ENCODE peak calls at places on chromosomes 1 and 21, in six cellular contexts. D is hepatocyte, V is kidney, F is PC-3, T is K562, Q is thoracic aorta. Y is an unnamed sample.

GRCh38 chr21:45064091-45064490 is 10.3 kb upstream of the ADARB1 start:
- DNase-seq in F (no peak), T (no peak), D (no peak), V (no peak), Q (no peak), Y (no peak)

GRCh38 chr1:220552672-220553258 is 24.8 kb downstream of the MARK1 start:
- DNase-seq in T (no peak), V (no peak), Q (no peak), F (peak), D (no peak), Y (no peak)

GRCh38 chr1:15885701-15886612 is 38.5 kb downstream of the SPEN start:
- DNase-seq in D (peak), V (peak), T (peak), F (peak), Q (peak), Y (peak)

GRCh38 chr1:63928197-63929105 is 154.6 kb downstream of the ROR1 start:
- DNase-seq in V (no peak), F (no peak), Q (peak), D (no peak), T (no peak), Y (no peak)

GRCh38 chr1:93839307-93839706 is 39.7 kb downstream of the DNTTIP2 start:
- DNase-seq in D (no peak), V (no peak), T (no peak), F (peak), Q (no peak), Y (peak)

GRCh38 chr1:61053712-61054608 is 28.4 kb upstream of the NFIA start:
- DNase-seq in F (no peak), Q (no peak), D (peak), V (peak), T (peak), Y (no peak)

GRCh38 chr1:153553691-153554608 is 4.9 kb upstream of the S100A3 start:
- DNase-seq in V (peak), T (no peak), Q (no peak), D (no peak), F (no peak), Y (no peak)

GRCh38 chr1:209746469-209747269 is 9.2 kb upstream of the TRAF3IP3 start:
- DNase-seq in V (no peak), Q (no peak), D (no peak), T (no peak), F (peak), Y (no peak)

GRCh38 chr1:37498872-37499617 is 15.5 kb downstream of the MEAF6 start:
- DNase-seq in T (no peak), F (peak), D (peak), Q (no peak), V (no peak), Y (no peak)

GRCh38 chr1:84996846-84997666 is at the start of gene MCOLN2:
- DNase-seq in Q (no peak), F (peak), D (peak), V (peak), T (peak), Y (no peak)

GRCh38 chr1:15386128-15386824 is 23.4 kb upstream of the EFHD2 start:
- DNase-seq in T (no peak), F (no peak), V (no peak), D (no peak), Q (no peak), Y (no peak)

GRCh38 chr1:36657826-36658225 is 175.1 kb upstream of the CSF3R start:
- DNase-seq in V (no peak), F (no peak), Q (no peak), T (no peak), D (no peak), Y (no peak)

GRCh38 chr21:39422468-39423241 is 22.9 kb downstream of the LCA5L start:
- DNase-seq in T (no peak), D (no peak), V (no peak), Q (no peak), F (peak), Y (no peak)

GRCh38 chr1:9338354-9339250 is 45.9 kb downstream of the SPSB1 start:
- DNase-seq in T (no peak), Q (no peak), D (peak), V (no peak), F (no peak), Y (no peak)

GRCh38 chr1:109791495-109792040 is 27.8 kb upstream of the EPS8L3 start:
- DNase-seq in Q (no peak), T (no peak), V (peak), D (no peak), F (no peak), Y (no peak)

GRCh38 chr1:109793089-109793485 is 29.4 kb upstream of the EPS8L3 start:
- DNase-seq in D (no peak), Q (no peak), V (no peak), F (no peak), T (no peak), Y (no peak)

GRCh38 chr1:109793486-109794318 is 30.0 kb upstream of the EPS8L3 start:
- DNase-seq in D (peak), V (peak), T (no peak), F (peak), Q (no peak), Y (peak)

GRCh38 chr1:109790735-109791494 is 27.2 kb upstream of the EPS8L3 start:
- DNase-seq in F (no peak), T (peak), D (peak), V (peak), Q (no peak), Y (no peak)

GRCh38 chr1:109792056-109792831 is 28.5 kb upstream of the EPS8L3 start:
- DNase-seq in D (peak), Q (no peak), T (peak), F (peak), V (peak), Y (peak)
- TF ChIP-seq CTCF in D (peak), Q (no peak), T (peak), F (no peak), V (no peak), Y (peak)

GRCh38 chr1:81760487-81761097 is 40.1 kb upstream of the ADGRL2 start:
- DNase-seq in Q (no peak), F (peak), T (no peak), V (no peak), D (peak), Y (peak)
- TF ChIP-seq CTCF in Q (peak), F (peak), T (no peak), V (peak), D (peak), Y (peak)

GRCh38 chr1:245156736-245157505 is 2.1 kb downstream of the KIF26B start:
- DNase-seq in T (no peak), F (peak), V (no peak), Q (no peak), D (peak), Y (no peak)

GRCh38 chr1:245155186-245156040 is 628 bp downstream of the KIF26B start:
- DNase-seq in T (peak), V (no peak), D (peak), F (peak), Q (no peak), Y (no peak)

GRCh38 chr1:245153645-245154428 is 948 bp upstream of the KIF26B start:
- DNase-seq in V (peak), F (peak), T (peak), D (peak), Q (no peak), Y (no peak)

GRCh38 chr1:245154429-245155185 is at the start of gene KIF26B:
- DNase-seq in Q (no peak), D (peak), V (peak), T (peak), F (peak), Y (no peak)

DNA sequence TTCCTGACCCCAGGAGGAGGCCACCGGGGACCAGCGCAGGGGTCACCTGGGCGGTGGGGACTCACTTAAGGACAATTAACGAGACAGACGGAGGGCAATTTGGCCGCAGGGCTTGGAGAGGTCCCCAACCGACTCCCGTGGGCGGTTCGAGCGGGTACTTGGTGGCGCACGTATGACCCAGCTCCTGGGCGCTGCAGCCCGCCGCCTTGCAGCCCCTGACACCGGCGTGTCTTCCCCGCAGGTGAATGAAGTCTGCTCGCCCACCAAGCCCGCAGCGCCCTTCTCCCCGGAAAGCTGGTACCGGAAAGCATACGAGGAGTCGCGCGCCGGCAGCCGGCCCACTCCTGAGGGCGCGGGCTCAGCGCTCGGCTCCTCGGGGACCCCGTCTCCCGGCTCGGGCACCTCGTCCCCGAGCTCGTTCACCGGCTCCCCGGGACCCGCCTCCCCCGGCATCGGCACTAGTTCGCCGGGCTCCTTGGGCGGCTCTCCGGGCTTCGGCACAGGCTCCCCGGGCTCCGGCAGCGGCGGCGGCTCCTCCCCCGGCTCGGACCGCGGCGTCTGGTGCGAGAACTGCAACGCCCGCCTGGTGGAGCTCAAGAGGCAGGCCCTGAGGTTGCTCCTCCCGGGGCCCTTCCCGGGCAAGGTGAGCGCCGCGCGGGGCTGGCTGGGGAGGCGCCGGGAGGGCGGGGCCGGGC is 1.4 kb downstream of the KIF26B start:
- DNase-seq in Q (no peak), V (peak), F (peak), D (peak), T (peak), Y (no peak)
- TF ChIP-seq CTCF in Q (peak), V (peak), F (peak), D (peak), T (peak), Y (peak)

DNA sequence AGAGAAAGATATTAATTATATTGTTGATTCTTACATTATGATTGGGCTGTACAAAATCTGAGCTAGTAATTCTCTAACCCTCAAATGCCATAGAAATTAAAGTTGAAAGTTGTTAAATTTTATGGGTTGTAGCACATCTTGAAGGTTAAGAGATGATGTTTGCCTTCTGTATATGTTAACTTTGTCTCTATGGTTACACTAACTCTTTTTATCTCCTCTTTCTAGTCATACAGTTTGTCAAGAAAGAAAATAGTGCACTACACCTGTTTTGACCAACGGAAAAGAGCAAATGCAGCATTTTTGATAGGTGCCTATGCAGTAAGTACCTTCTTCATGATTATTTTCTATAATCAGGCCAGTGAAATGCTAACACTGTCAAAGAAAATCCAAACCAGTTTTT is 38.2 kb downstream of the CDC14A start:
- DNase-seq in T (no peak), Q (no peak), D (no peak), V (no peak), F (no peak), Y (no peak)
- TF ChIP-seq CTCF in T (no peak), Q (no peak), D (no peak), V (no peak), F (no peak), Y (no peak)

GRCh38 chr1:46592846-46593245 is 11.2 kb downstream of the MKNK1 start:
- DNase-seq in F (no peak), D (no peak), Q (no peak), V (no peak), T (no peak), Y (no peak)
- TF ChIP-seq CTCF in F (no peak), D (no peak), Q (no peak), V (no peak), T (no peak), Y (no peak)

GRCh38 chr1:193519922-193520321 is 333.5 kb upstream of the B3GALT2 start:
- DNase-seq in D (no peak), V (no peak), Q (no peak), T (no peak), F (no peak), Y (no peak)
- TF ChIP-seq CTCF in D (no peak), V (no peak), Q (no peak), T (no peak), F (peak), Y (peak)

GRCh38 chr1:2212167-2212541 is 16.0 kb upstream of the SKI start:
- DNase-seq in D (no peak), F (no peak), Q (no peak), T (no peak), V (no peak), Y (no peak)

GRCh38 chr1:2213576-2214505 is 14.3 kb upstream of the SKI start:
- DNase-seq in D (peak), V (peak), F (no peak), Q (peak), T (no peak), Y (no peak)

GRCh38 chr1:2210786-2211185 is 16.2 kb upstream of the FAAP20 start:
- DNase-seq in F (no peak), Q (no peak), V (peak), D (no peak), T (no peak), Y (no peak)

GRCh38 chr1:2214541-2215241 is 13.4 kb upstream of the SKI start:
- DNase-seq in D (no peak), F (no peak), V (peak), Q (no peak), T (no peak), Y (no peak)

GRCh38 chr1:2212542-2213491 is 15.3 kb upstream of the SKI start:
- DNase-seq in D (peak), V (peak), T (peak), Q (peak), F (peak), Y (no peak)
- TF ChIP-seq CTCF in D (peak), V (no peak), T (peak), Q (peak), F (peak), Y (peak)

DNA sequence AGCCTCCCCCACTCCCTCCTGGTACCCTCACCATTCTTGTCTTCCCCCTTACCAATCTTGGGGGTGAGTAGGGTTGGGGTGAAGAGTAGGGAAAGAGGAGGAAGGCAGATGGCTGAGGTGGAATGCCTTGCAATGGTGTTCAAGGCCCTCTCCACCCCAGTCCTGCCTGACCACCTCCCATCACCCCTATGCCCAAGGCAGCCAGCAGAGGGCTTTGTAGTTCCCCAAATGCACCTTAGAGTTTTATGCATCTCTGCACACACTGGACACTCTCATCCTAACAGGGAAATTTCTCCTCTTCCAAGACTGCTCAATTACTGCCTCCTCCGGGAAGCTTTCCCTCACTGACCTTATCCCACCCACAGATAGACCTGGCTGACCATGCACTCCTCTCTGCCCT is 15.4 kb downstream of the KIF17 start:
- DNase-seq in Q (no peak), D (no peak), T (no peak), F (peak), V (no peak), Y (no peak)
- TF ChIP-seq CTCF in Q (no peak), D (no peak), T (peak), F (peak), V (peak), Y (peak)

DNA sequence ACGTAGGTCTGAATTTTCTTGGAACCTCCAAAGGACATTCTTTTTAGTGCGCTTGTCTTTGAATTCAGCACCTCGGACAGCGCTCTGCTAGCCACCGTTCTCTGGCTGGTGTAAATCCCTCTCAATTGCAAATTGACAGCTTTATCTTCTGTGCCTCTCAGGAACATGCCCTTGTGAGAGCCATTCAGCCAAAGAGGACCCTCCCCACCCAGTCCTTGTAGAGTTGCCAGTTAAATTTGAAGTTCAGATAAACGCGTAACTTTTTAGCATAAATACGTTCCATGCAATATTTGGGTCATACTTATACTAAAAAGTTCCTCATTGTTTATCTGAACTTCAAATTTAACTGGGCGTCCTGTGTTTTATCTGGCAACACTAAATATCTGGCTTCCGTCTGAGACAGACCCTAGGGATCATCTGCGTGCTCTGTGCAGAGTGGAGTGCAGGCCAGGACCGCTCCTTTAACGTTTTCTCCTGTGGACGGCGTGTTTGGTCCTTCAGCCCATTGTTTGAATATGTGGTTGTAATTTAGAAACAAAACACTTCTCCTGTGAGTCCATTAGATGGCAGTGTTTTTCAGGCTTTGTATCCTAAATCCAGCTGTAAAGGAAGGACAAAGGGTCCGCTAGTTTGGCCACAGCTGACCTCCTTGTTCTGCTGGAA is 7.0 kb downstream of the KCNAB2 start:
- DNase-seq in V (no peak), F (peak), Q (no peak), T (peak), D (peak), Y (no peak)
- TF ChIP-seq CTCF in V (peak), F (peak), Q (peak), T (peak), D (peak), Y (peak)

GRCh38 chr1:182015360-182015759 is 46.2 kb downstream of the ZNF648 start:
- DNase-seq in D (no peak), V (no peak), T (no peak), Q (no peak), F (no peak), Y (no peak)
- TF ChIP-seq CTCF in D (no peak), V (no peak), T (peak), Q (no peak), F (peak), Y (no peak)